ENCODE peak calls at places on chromosomes 6 and 20, in five cellular contexts. L is stomach, Z is sigmoid colon, G is ovary, W is upper lobe of left lung. I is an unnamed sample.

GRCh38 chr20:25372584-25373336 is 17.9 kb downstream of the ABHD12 start:
- DNase-seq in G (no peak), W (no peak), L (no peak), Z (no peak), I (no peak)

GRCh38 chr6:42429042-42429574 is 22.6 kb downstream of the TRERF1 start:
- DNase-seq in G (no peak), W (no peak), L (no peak), Z (no peak), I (no peak)

GRCh38 chr20:22402550-22402949 is 181.8 kb downstream of the FOXA2 start:
- DNase-seq in G (no peak), L (no peak), Z (no peak), W (no peak), I (no peak)

GRCh38 chr20:59818911-59819310 is 114.5 kb downstream of the SYCP2 start:
- DNase-seq in L (no peak), G (no peak), W (no peak), Z (no peak), I (peak; percentile 3)

GRCh38 chr6:108796875-108797274 is 51.3 kb upstream of the ARMC2 start:
- DNase-seq in L (peak; percentile 37), G (no peak), Z (no peak), W (no peak), I (no peak)

GRCh38 chr6:56145616-56146015 is 101.8 kb downstream of the COL21A1 start:
- DNase-seq in W (no peak), L (no peak), Z (no peak), G (no peak), I (no peak)

GRCh38 chr20:37997516-37997915 is 35.7 kb downstream of the TTI1 start:
- DNase-seq in Z (no peak), L (no peak), W (no peak), G (no peak), I (no peak)

GRCh38 chr6:85419046-85419759 is 30.7 kb upstream of the NT5E start:
- DNase-seq in L (no peak), G (no peak), W (no peak), Z (no peak), I (no peak)

GRCh38 chr6:35024601-35025054 is 116.5 kb downstream of the TCP11 start:
- DNase-seq in L (peak; percentile 47), W (peak; percentile 85), G (no peak), Z (no peak), I (no peak)

GRCh38 chr6:15441215-15441868 is 195.5 kb downstream of the JARID2 start:
- DNase-seq in Z (no peak), L (no peak), W (no peak), G (peak; percentile 26), I (no peak)

GRCh38 chr6:28542440-28543293 is 17.0 kb downstream of the GPX5 start:
- DNase-seq in L (no peak), Z (no peak), G (peak; percentile 46), W (peak; percentile 66), I (no peak)

GRCh38 chr20:38126146-38126912 is 38.7 kb downstream of the TGM2 start:
- DNase-seq in Z (peak; percentile 64), G (peak; percentile 46), L (peak; percentile 33), W (peak; percentile 20), I (no peak)

GRCh38 chr6:80641591-80641990 is 535.1 kb downstream of the BCKDHB start:
- DNase-seq in W (no peak), L (no peak), G (no peak), Z (no peak), I (no peak)

GRCh38 chr6:157860505-157860991 is 37.5 kb downstream of the SNX9 start:
- DNase-seq in Z (no peak), W (no peak), G (no peak), L (no peak), I (no peak)

GRCh38 chr6:34532230-34532629 is 23.9 kb downstream of the SPDEF start:
- DNase-seq in Z (no peak), L (no peak), G (no peak), W (no peak), I (no peak)

GRCh38 chr20:53940883-53941546 is 129.4 kb downstream of the BCAS1 start:
- DNase-seq in Z (no peak), W (no peak), G (no peak), L (no peak), I (no peak)

GRCh38 chr6:99613398-99613704 is 6.7 kb downstream of the PRDM13 start:
- DNase-seq in Z (no peak), G (no peak), W (no peak), L (no peak), I (no peak)

GRCh38 chr20:52783769-52784168 is 188.4 kb upstream of the TSHZ2 start:
- DNase-seq in W (no peak), G (no peak), L (no peak), Z (no peak), I (no peak)

GRCh38 chr20:50683570-50683969 is 7.8 kb downstream of the RIPOR3 start:
- DNase-seq in L (no peak), G (no peak), W (no peak), Z (no peak), I (no peak)

GRCh38 chr20:17615645-17616479 is 46.0 kb downstream of the DSTN start:
- DNase-seq in G (peak; percentile 14), Z (peak; percentile 72), W (no peak), L (peak; percentile 25), I (no peak)

GRCh38 chr6:26613717-26614683 is 17.2 kb downstream of the ABT1 start:
- DNase-seq in G (no peak), Z (no peak), W (no peak), L (no peak), I (no peak)

GRCh38 chr6:135851442-135852271 is at the start of gene PDE7B:
- DNase-seq in W (peak; percentile 87), L (peak; percentile 77), Z (peak; percentile 90), G (peak; percentile 72), I (peak; percentile 69)

GRCh38 chr6:4314201-4314707 is 178.9 kb upstream of the ECI2 start:
- DNase-seq in Z (no peak), W (no peak), L (no peak), G (no peak), I (no peak)

GRCh38 chr6:169620171-169621125 is 81.4 kb downstream of the WDR27 start:
- DNase-seq in G (no peak), L (no peak), W (no peak), Z (no peak), I (no peak)

GRCh38 chr6:39520411-39520810 is 197.9 kb upstream of the KCNK16 start:
- DNase-seq in L (no peak), W (no peak), Z (no peak), G (no peak), I (no peak)

GRCh38 chr20:11852801-11853200 is 64.9 kb upstream of the BTBD3 start:
- DNase-seq in Z (no peak), W (no peak), L (no peak), G (no peak), I (no peak)

GRCh38 chr20:51510961-51511360 is 31.6 kb downstream of the NFATC2 start:
- DNase-seq in L (no peak), Z (no peak), W (no peak), G (no peak), I (no peak)

GRCh38 chr20:45919951-45920794 is 8.2 kb upstream of the PLTP start:
- DNase-seq in G (peak; percentile 68), Z (no peak), L (no peak), W (no peak), I (peak; percentile 53)

GRCh38 chr20:57244627-57245214 is 21.7 kb downstream of the BMP7 start:
- DNase-seq in L (no peak), W (no peak), Z (no peak), G (no peak), I (no peak)
- H3K27ac ChIP-seq in L (no peak overlapping the region), W (no peak overlapping the region), Z (no peak overlapping the region), G (no peak overlapping the region), I (peak overlapping the region; percentile 3)

GRCh38 chr6:106069478-106069877 is 16.7 kb upstream of the PRDM1 start:
- DNase-seq in W (no peak), Z (no peak), G (peak; percentile 51), L (peak; percentile 48), I (no peak)
- TF ChIP-seq EP300 in W (no peak), Z (no peak), G (no peak), L (no peak), I (no peak)

DNA sequence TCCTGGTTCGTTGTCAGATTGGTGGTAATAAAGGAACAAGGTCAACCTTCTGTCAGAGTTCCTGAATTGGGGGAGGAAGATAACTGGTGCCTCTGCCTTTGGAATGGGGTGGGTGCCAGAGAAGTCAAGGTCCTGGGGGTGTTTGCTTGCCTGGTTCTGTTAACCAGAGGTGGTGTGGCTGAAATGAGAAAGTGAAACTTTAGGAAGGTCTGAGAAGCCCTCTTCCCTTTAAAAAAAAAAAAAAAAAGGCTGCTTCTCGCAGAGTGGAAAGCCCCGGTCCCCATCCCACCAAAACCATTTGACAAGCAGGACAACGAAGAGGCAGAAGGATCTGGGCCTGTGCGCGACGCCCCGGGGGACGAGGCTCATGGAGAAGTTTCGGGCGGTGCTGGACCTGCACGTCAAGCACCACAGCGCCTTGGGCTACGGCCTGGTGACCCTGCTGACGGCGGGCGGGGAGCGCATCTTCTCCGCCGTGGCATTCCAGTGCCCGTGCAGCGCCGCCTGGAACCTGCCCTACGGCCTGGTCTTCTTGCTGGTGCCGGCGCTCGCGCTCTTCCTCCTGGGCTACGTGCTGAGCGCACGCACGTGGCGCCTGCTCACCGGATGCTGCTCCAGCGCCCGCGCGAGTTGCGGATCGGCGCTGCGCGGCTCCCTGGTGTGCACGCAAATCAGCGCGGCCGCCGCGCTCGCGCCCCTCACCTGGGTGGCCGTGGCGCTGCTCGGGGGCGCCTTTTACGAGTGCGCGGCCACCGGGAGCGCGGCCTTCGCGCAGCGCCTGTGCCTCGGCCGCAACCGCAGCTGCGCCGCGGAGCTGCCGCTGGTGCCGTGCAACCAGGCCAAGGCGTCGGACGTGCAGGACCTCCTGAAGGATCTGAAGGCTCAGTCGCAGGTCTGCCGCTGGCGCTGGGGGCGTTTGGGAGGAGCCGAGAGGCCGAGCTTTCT is 660 bp downstream of the CALHM6 start:
- DNase-seq in G (peak; percentile 41), L (peak; percentile 35), Z (peak; percentile 65), W (peak; percentile 57), I (no peak)
- H3K27ac ChIP-seq in G (no peak overlapping the region), L (no peak overlapping the region), Z (peak overlapping the region; percentile 25), W (peak overlapping the region; percentile 30), I (peak overlapping the region; percentile 64)

DNA sequence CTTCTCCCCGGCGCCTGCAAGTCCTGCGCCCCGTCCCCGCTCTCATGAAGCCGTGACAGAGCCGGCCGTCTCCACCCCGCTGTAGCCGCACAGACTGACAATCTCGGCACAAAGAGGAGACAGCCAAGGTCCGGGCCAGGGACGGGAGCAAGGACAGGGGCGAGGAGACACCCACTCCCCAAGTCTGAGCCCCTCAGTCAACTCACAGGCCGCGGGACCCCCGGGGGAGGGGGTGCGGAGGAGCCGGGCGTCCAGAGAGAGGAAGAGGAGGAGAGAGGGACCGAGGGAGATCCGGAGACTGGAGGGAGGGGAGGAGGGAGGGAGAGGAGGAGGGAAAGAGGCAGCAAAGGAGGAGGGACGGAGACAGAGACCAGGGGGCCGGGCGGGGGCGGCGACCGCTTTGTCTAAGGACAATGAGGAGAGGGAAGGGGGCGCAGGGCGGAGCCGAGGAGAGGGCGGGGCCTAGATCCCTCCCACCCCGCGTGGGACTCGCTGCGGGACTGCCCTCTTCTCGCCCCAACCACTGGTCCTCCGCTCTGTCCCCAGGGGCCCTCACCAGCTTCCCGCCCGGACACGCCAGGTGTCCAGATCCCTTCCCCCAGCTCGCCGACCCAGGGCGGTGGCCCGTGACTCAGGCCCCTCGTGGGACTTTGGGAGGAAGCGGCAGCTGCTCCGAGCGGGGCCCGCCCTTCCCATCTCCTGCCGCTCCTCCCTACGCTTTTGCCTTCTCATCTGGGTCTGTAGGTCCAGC is 638 bp upstream of the PPP1R18 start:
- DNase-seq in L (peak; percentile 76), Z (peak; percentile 98), G (peak; percentile 93), W (peak; percentile 93), I (peak; percentile 89)
- TF ChIP-seq EP300 in L (peak; percentile 54), Z (peak; percentile 72), G (peak; percentile 35), W (peak; percentile 81), I (peak; percentile 72)

I was measured in tibial nerve.